ENCODE peak calls at places on chromosomes 5 and 9, in eight cellular contexts. N is kidney glomerular epithelial cell, X is heart left ventricle, C is aorta, T is NCI-H82, I is NCI-H1092 treated with DMSO at 0.1 percent for 48 hours, U is naive B cell, B is AG20443. J is an unnamed sample.
A peak's percentile ranks its signal among the peaks of the same experiment; 100 is the strongest.

GRCh38 chr9:114124666-114125580 is 25.8 kb upstream of the KIF12 start:
- DNase-seq in N (no peak), X (no peak), C (no peak), T (peak; percentile 33), I (no peak), U (no peak), B (no peak), J (peak; percentile 80)

GRCh38 chr5:107393846-107394245 is 276.9 kb downstream of the EFNA5 start:
- DNase-seq in N (no peak), X (no peak), C (no peak), T (no peak), I (no peak), U (no peak), B (no peak), J (no peak)

GRCh38 chr5:13328316-13328715 is 616.2 kb downstream of the DNAH5 start:
- DNase-seq in N (no peak), X (no peak), C (no peak), T (no peak), I (no peak), U (no peak), B (no peak), J (no peak)

GRCh38 chr5:7714119-7714518 is 136.8 kb downstream of the CFAP90 start:
- DNase-seq in N (no peak), X (no peak), C (no peak), T (no peak), I (no peak), U (no peak), B (no peak), J (no peak)

GRCh38 chr5:10366310-10367297 is 13.1 kb downstream of the MARCHF6 start:
- DNase-seq in N (peak; percentile 83), X (no peak), C (no peak), T (no peak), I (no peak), U (no peak), B (peak; percentile 34), J (no peak)

GRCh38 chr5:138305797-138306196 is 25.8 kb downstream of the CDC25C start:
- DNase-seq in N (no peak), X (peak; percentile 72), C (no peak), T (no peak), I (no peak), U (no peak), B (no peak), J (no peak)

GRCh38 chr9:78132688-78133033 is 101.0 kb upstream of the GNAQ start:
- DNase-seq in N (no peak), X (no peak), C (no peak), T (no peak), I (no peak), U (no peak), B (no peak), J (no peak)

GRCh38 chr9:31597977-31598376 is 786.5 kb upstream of the ACO1 start:
- DNase-seq in N (peak; percentile 93), X (no peak), C (no peak), T (no peak), I (no peak), U (no peak), B (no peak), J (peak; percentile 5)

GRCh38 chr5:91794856-91795548 is 411.9 kb upstream of the ARRDC3 start:
- DNase-seq in N (no peak), X (no peak), C (no peak), T (no peak), I (no peak), U (no peak), B (no peak), J (no peak)

GRCh38 chr5:170169996-170170395 is 62.8 kb upstream of the C5orf58 start:
- DNase-seq in N (no peak), X (no peak), C (no peak), T (peak; percentile 23), I (no peak), U (no peak), B (no peak), J (no peak)

GRCh38 chr5:8633706-8634105 is 764.8 kb downstream of the MTRR start:
- DNase-seq in N (peak; percentile 75), X (no peak), C (no peak), T (no peak), I (no peak), U (no peak), B (no peak), J (peak; percentile 8)

J was measured in left kidney.